ENCODE peak calls at places on chromosomes 5 and 9, in nine cellular contexts. B is NCI-H2081; V is activated T-helper 1 cell treated with anti-CD3 and anti-CD28 coated beads, Interleukin-12 subunit alpha, Interleukin-12 subunit beta, Interleukin-2, Interleukin-4 antibody, amounts not matched to agents 30 ng/mL and 10 ng/mL and 1 ng/mL, durations not matched to agents 14 hours and 24 hours and 36 hours; G is lower leg skin; J is AG09319; O is GM03348; M is stimulated activated CD8-positive, alpha-beta memory T cell treated with anti-CD3 and anti-CD28 coated beads, Interleukin-2, amount 100 ng/mL, for 1 hour; U is AG08396; L is stromal cell of bone marrow. W is an unnamed sample.

GRCh38 chr5:176743828-176744583 is 66.4 kb upstream of the UNC5A start:
- DNase-seq in O (no peak), G (no peak), V (no peak), L (no peak), B (no peak), U (peak; percentile 8), J (no peak), M (no peak), W (no peak)

GRCh38 chr5:103674321-103674720 is 111.7 kb upstream of the NUDT12 start:
- DNase-seq in J (no peak), M (no peak), O (no peak), B (peak; percentile 75), L (no peak), G (no peak), U (no peak), V (no peak), W (no peak)

GRCh38 chr5:135834639-135835529 is at the start of gene SLC25A48:
- DNase-seq in M (no peak), G (no peak), U (no peak), J (no peak), L (no peak), V (no peak), B (peak; percentile 61), O (peak; percentile 80), W (no peak)

GRCh38 chr5:169762338-169763095 is 125.4 kb downstream of the DOCK2 start:
- DNase-seq in U (peak; percentile 31), J (no peak), L (no peak), O (peak; percentile 70), G (no peak), V (no peak), M (no peak), B (no peak), W (no peak)

GRCh38 chr5:88452820-88453219 is 184.2 kb upstream of the TMEM161B start:
- DNase-seq in O (peak; percentile 20), V (no peak), B (no peak), L (no peak), G (no peak), M (no peak), U (no peak), J (no peak), W (no peak)

GRCh38 chr9:130651752-130652151 is 12.6 kb upstream of the PRDM12 start:
- DNase-seq in O (no peak), V (no peak), G (no peak), B (no peak), L (no peak), U (no peak), M (no peak), J (no peak), W (no peak)

GRCh38 chr9:20760246-20760901 is 76.3 kb downstream of the FOCAD start:
- DNase-seq in V (no peak), M (no peak), L (no peak), O (no peak), U (no peak), B (no peak), J (no peak), G (no peak), W (no peak)

GRCh38 chr9:98091735-98092632 is 27.0 kb downstream of the TRIM14 start:
- DNase-seq in U (no peak), V (no peak), O (no peak), G (no peak), L (no peak), B (no peak), J (no peak), M (no peak), W (no peak)

GRCh38 chr5:36688722-36689121 is 82.3 kb downstream of the SLC1A3 start:
- DNase-seq in J (no peak), V (no peak), L (no peak), G (no peak), M (no peak), B (no peak), O (no peak), U (no peak), W (peak; percentile 41)

GRCh38 chr5:73120222-73121108 is at the start of gene TMEM171:
- DNase-seq in B (no peak), U (peak; percentile 69), M (no peak), J (peak; percentile 2), O (peak; percentile 84), L (peak; percentile 12), G (no peak), V (no peak), W (no peak)

GRCh38 chr5:180436275-180436674 is 57.9 kb upstream of the CNOT6 start:
- DNase-seq in B (no peak), U (no peak), V (no peak), L (no peak), G (no peak), J (no peak), O (no peak), M (no peak), W (no peak)

GRCh38 chr9:16100596-16101091 is 547.8 kb downstream of the CCDC171 start:
- DNase-seq in O (peak; percentile 41), B (no peak), V (no peak), M (no peak), G (no peak), L (peak; percentile 55), J (no peak), U (peak; percentile 69), W (no peak)

GRCh38 chr5:94082405-94082804 is 341.0 kb upstream of the POU5F2 start:
- DNase-seq in V (no peak), M (no peak), J (no peak), U (no peak), G (no peak), L (no peak), O (no peak), B (no peak), W (no peak)

GRCh38 chr9:121508415-121508814 is 8.8 kb upstream of the GGTA1 start:
- DNase-seq in J (no peak), B (no peak), U (no peak), L (no peak), G (no peak), M (no peak), V (no peak), O (no peak), W (no peak)

GRCh38 chr5:69504036-69504435 is 11.4 kb downstream of the OCLN start:
- DNase-seq in O (no peak), G (no peak), J (no peak), U (no peak), L (no peak), M (no peak), V (no peak), B (no peak), W (no peak)

GRCh38 chr5:10138385-10139057 is 111.2 kb downstream of the ATPSCKMT start:
- DNase-seq in M (no peak), G (no peak), B (no peak), O (no peak), J (no peak), U (peak; percentile 40), V (no peak), L (no peak), W (no peak)

GRCh38 chr5:52709171-52709925 is 78.4 kb upstream of the ITGA1 start:
- DNase-seq in U (no peak), O (no peak), V (peak; percentile 17), B (no peak), M (no peak), J (no peak), G (no peak), L (no peak), W (peak; percentile 11)

GRCh38 chr9:38037981-38038306 is 31.1 kb downstream of the SHB start:
- DNase-seq in U (no peak), G (no peak), O (no peak), L (no peak), V (no peak), B (no peak), J (no peak), M (no peak), W (no peak)

W was measured in AML-193.